ENCODE peak calls at places on chromosomes 6 and 20, in nine cellular contexts. J, P, G, O, X, E, F, U and C are unnamed samples. For H3K4me1, the result is how much of the 10 kb centered on the place peaks cover.

GRCh38 chr6:84455630-84456029 is 228.2 kb upstream of the CEP162 start:
- DNase-seq in J (no peak), P (peak), E (no peak), O (no peak), X (no peak), U (no peak), G (no peak), F (no peak), C (no peak)

GRCh38 chr6:70552974-70553373 is 13.8 kb upstream of the SDHAF4 start:
- DNase-seq in E (no peak), P (no peak), J (no peak), X (no peak), F (no peak), G (no peak), U (no peak), O (no peak), C (no peak)

GRCh38 chr6:104326173-104327001 is 533.3 kb downstream of the HACE1 start:
- DNase-seq in G (no peak), U (peak), J (no peak), E (no peak), X (no peak), F (no peak), O (no peak), P (peak), C (no peak)

GRCh38 chr6:160730911-160731310 is 28.9 kb downstream of the PLG start:
- DNase-seq in P (peak), J (no peak), E (no peak), G (no peak), F (no peak), O (no peak), U (no peak), X (peak), C (no peak)

GRCh38 chr6:30572078-30572605 is 900 bp downstream of the ABCF1 start:
- DNase-seq in O (no peak), E (no peak), J (no peak), G (no peak), X (no peak), U (no peak), F (no peak), P (no peak), C (no peak)

GRCh38 chr6:149043476-149044130 is 273.9 kb upstream of the TAB2 start:
- DNase-seq in F (peak), X (peak), G (peak), E (no peak), U (no peak), P (peak), J (no peak), O (no peak), C (no peak)

GRCh38 chr20:50460608-50461268 is 49.4 kb upstream of the PTPN1 start:
- DNase-seq in X (peak), E (peak), J (peak), G (peak), F (peak), U (peak), P (peak), O (peak), C (peak)

GRCh38 chr20:43191946-43192847 is 2.5 kb upstream of the PTPRT start:
- DNase-seq in P (peak), O (no peak), E (peak), J (no peak), G (peak), U (no peak), X (peak), F (peak), C (no peak)

GRCh38 chr6:12101653-12102312 is 89.7 kb downstream of the HIVEP1 start:
- DNase-seq in X (no peak), F (no peak), E (no peak), G (no peak), O (no peak), U (no peak), J (no peak), P (no peak), C (no peak)

GRCh38 chr6:27839303-27840081 is 72.7 kb downstream of the OR2B2 start:
- DNase-seq in O (no peak), J (peak), F (peak), P (peak), E (peak), X (peak), G (peak), U (peak), C (no peak)

GRCh38 chr20:14062786-14063185 is 67.5 kb downstream of the MACROD2 start:
- DNase-seq in O (no peak), U (no peak), P (peak), F (no peak), G (no peak), X (no peak), J (no peak), E (no peak), C (no peak)

GRCh38 chr6:168892031-168892430 is 361.6 kb downstream of the THBS2 start:
- DNase-seq in X (no peak), F (no peak), O (no peak), P (no peak), E (no peak), U (no peak), J (no peak), G (no peak), C (peak)

GRCh38 chr20:46592580-46593362 is 42.3 kb upstream of the OCSTAMP start:
- DNase-seq in J (no peak), E (no peak), U (no peak), X (peak), F (no peak), P (peak), G (no peak), O (no peak), C (no peak)

GRCh38 chr20:46139908-46140482 is 21.9 kb downstream of the CD40 start:
- DNase-seq in U (no peak), E (no peak), J (no peak), F (no peak), P (no peak), O (no peak), X (no peak), G (peak), C (no peak)

GRCh38 chr6:133748628-133749027 is 140.3 kb upstream of the TCF21 start:
- DNase-seq in F (no peak), P (peak), J (no peak), X (no peak), E (no peak), U (no peak), O (no peak), G (no peak), C (no peak)

GRCh38 chr6:116528800-116529199 is 16.7 kb downstream of the TRAPPC3L start:
- DNase-seq in G (no peak), F (no peak), X (peak), E (no peak), U (no peak), O (no peak), P (peak), J (no peak), C (no peak)

GRCh38 chr6:2973656-2974055 is 2.3 kb upstream of the SERPINB6 start:
- DNase-seq in F (no peak), U (no peak), J (peak), E (no peak), X (no peak), P (peak), G (no peak), O (no peak), C (no peak)

GRCh38 chr6:73180076-73180717 is 45.1 kb downstream of the KHDC1L start:
- DNase-seq in O (no peak), F (no peak), G (no peak), U (no peak), X (no peak), P (peak), E (no peak), J (no peak), C (no peak)

GRCh38 chr20:54995553-54995952 is 520.2 kb downstream of the DOK5 start:
- DNase-seq in U (no peak), E (no peak), P (no peak), O (no peak), J (no peak), G (no peak), X (no peak), F (no peak), C (no peak)

GRCh38 chr20:48599106-48599747 is 228.6 kb downstream of the PREX1 start:
- DNase-seq in F (peak), E (no peak), X (no peak), P (no peak), G (no peak), U (no peak), J (no peak), O (no peak), C (no peak)

GRCh38 chr20:34301587-34302311 is 1.4 kb downstream of the AHCY start:
- DNase-seq in F (no peak), G (no peak), X (no peak), U (no peak), E (no peak), O (no peak), P (no peak), J (peak), C (no peak)

GRCh38 chr20:57514273-57514751 is 10.6 kb downstream of the CTCFL start:
- DNase-seq in J (peak), G (peak), U (peak), X (peak), O (no peak), P (peak), E (peak), F (no peak), C (no peak)

GRCh38 chr20:41453006-41453950 is 86.7 kb upstream of the EMILIN3 start:
- DNase-seq in O (no peak), E (no peak), U (no peak), P (no peak), F (no peak), X (no peak), G (no peak), J (no peak), C (no peak)

GRCh38 chr6:73006161-73006560 is 219.1 kb downstream of the KHDC1L start:
- DNase-seq in O (no peak), U (no peak), P (peak), E (no peak), F (no peak), J (no peak), X (no peak), G (no peak), C (no peak)

GRCh38 chr6:84280030-84280429 is 52.6 kb upstream of the CEP162 start:
- DNase-seq in X (no peak), F (no peak), J (no peak), O (no peak), U (no peak), G (no peak), E (no peak), P (peak), C (no peak)

GRCh38 chr20:47289096-47289495 is 67.4 kb downstream of the ZMYND8 start:
- DNase-seq in E (no peak), P (no peak), G (no peak), J (no peak), F (no peak), O (no peak), X (no peak), U (no peak), C (no peak)

GRCh38 chr6:68141190-68141589 is 493.9 kb upstream of the ADGRB3 start:
- DNase-seq in P (no peak), J (no peak), F (no peak), U (no peak), E (no peak), O (no peak), G (no peak), X (no peak), C (no peak)

DNA sequence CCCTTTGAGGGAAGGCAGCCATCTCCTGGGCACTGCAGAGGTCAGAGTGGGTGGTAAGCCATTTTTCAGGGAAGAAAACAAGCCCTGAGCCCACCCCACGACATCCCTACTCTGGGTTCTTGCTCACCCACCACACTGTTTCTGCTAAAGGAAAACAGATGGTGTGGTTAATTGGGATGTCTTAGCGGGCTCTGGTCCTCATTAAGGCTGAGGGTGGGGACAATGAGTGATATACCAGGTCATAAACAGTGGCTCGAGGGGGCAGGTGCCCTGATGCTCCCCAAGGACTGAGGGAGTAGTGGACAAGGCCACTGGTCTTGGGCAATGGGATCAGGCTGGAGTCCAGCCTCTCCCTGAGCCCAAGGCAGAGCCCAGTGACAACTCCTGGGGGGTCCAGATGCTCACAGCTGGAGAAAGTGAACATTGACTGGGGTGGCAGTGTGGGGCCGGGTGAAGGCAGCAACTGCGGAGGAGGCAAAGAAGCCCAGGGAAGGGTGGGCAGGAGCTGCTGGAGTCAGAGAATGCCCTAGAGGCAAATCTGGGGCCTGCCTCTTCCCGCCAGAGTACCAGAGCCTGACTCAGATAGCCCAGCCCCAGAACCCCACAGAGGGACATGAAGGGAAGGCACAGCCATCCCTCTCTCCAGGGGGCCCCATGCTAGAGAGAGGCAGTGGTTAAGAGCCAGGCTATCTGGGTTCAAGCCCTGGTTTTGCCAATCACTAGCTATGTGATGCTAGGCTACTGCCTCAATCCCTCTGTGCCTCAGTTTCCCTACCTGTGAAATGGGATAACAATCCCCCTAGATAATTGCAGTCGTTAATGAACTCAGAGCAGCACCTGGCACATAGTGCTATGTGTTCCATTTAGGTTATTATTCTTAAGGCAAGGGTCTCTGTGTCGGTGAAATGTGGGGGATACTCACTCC is 72.4 kb downstream of the MRPL14 start:
- DNase-seq in J (no peak), O (no peak), P (peak), G (peak), F (no peak), E (peak), X (no peak), U (peak), C (peak)
- H3K4me1 ChIP-seq in J (under half), O (under half), P (half or more), G (half or more), F (under half), E (under half), X (half or more), U (under half), C (under half)

GRCh38 chr6:140192018-140192417 is 817.6 kb upstream of the CITED2 start:
- DNase-seq in U (no peak), P (no peak), G (no peak), F (no peak), X (no peak), J (no peak), O (no peak), E (no peak), C (no peak)
- H3K4me3 ChIP-seq in U (no peak), P (no peak), G (no peak), F (no peak), X (no peak), J (no peak), O (no peak), E (no peak), C (no peak)

DNA sequence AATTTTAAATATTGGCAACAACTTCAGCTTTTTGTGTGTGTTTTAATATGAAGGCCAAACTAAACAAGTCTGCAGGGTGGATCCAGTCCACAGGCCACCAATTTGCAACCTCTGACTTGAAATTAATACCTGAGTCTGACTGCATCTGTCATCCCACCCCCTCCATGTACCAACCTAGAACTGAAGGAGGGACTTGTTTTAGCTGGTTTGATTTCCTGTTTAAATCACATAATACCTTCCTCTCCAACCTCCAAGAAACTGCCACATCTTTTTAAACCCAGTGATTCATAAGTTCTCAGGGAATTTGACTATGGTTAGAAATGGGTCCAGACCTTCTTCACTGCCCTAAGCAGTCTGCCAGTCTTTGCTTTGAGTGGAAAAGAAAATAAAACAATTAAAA is 21.6 kb downstream of the RNF8 start:
- DNase-seq in O (no peak), G (no peak), X (no peak), J (no peak), F (no peak), P (no peak), U (no peak), E (no peak), C (no peak)
- H3K4me1 ChIP-seq in O (under half), G (under half), X (under half), J (under half), F (under half), P (under half), U (under half), E (under half), C (under half)

DNA sequence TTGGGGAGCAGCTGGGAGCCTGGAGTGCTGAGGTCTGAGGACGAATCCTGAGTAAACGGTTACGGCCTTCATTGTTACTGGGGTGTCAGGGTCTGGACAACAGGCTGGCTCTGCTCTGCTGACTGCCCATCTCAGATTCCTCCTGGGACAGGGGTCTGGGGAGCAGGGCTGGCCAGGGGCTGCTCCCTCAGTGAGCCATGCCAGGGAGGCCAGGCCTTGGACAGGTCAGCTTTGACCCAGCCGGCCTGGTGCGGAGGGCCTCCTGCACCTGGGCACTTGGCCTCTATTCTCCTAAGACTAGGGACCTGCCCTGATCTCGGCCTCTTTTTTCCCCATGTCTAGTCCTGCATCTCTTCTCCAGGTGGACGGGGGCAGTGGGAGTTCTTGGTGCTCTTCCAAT is 44.9 kb downstream of the MYT1 start:
- DNase-seq in O (no peak), X (no peak), U (no peak), P (no peak), G (no peak), E (no peak), J (no peak), F (no peak), C (no peak)
- H3K4me3 ChIP-seq in O (no peak), X (no peak), U (no peak), P (no peak), G (no peak), E (no peak), J (no peak), F (no peak), C (no peak)

GRCh38 chr20:31676534-31677030 is 38.9 kb downstream of the COX4I2 start:
- DNase-seq in J (no peak), X (no peak), E (no peak), U (no peak), O (no peak), F (no peak), G (no peak), P (no peak), C (no peak)

GRCh38 chr20:31679357-31680285 is 41.9 kb downstream of the COX4I2 start:
- DNase-seq in O (no peak), U (no peak), J (no peak), G (no peak), F (no peak), E (no peak), X (peak), P (no peak), C (peak)

GRCh38 chr20:31677553-31678260 is 40.0 kb downstream of the COX4I2 start:
- DNase-seq in U (no peak), G (no peak), P (no peak), X (no peak), F (no peak), E (no peak), J (no peak), O (no peak), C (no peak)

GRCh38 chr20:31680286-31681127 is 42.2 kb downstream of the BCL2L1 start:
- DNase-seq in X (no peak), J (no peak), U (no peak), G (no peak), E (no peak), O (no peak), F (no peak), P (no peak), C (peak)

GRCh38 chr20:31678389-31679356 is 41.0 kb downstream of the COX4I2 start:
- DNase-seq in E (no peak), J (peak), F (no peak), U (no peak), X (peak), G (no peak), O (no peak), P (no peak), C (peak)
- H3K4me1 ChIP-seq in E (half or more), J (half or more), F (half or more), U (under half), X (half or more), G (half or more), O (half or more), P (under half), C (half or more)

DNA sequence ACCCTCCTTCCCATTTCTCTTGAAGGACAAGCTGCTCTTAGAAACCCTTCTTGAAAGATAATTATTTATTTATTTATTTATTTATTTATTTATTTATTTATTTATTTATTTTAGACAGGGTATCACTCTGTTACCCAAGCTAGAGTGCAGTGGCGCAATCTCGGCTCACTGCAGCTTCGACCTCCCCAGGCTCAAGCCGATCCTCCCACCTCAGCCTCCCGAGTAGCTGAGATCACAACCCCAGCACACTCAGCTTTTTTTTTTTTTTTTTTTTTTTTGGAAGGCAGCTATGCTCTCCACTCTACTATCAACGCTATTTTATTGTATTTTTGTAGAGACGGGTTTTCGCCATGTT is 1.2 kb upstream of the HEBP2 start:
- DNase-seq in O (no peak), P (no peak), U (no peak), J (no peak), F (no peak), E (no peak), G (no peak), X (no peak), C (no peak)
- H3K4me3 ChIP-seq in O (peak), P (peak), U (no peak), J (no peak), F (no peak), E (no peak), G (no peak), X (no peak), C (no peak)

GRCh38 chr6:31814677-31815024 is 432 bp downstream of the HSPA1L start:
- DNase-seq in X (peak), F (no peak), P (peak), J (peak), E (peak), O (peak), G (no peak), U (peak), C (peak)

GRCh38 chr6:31815025-31815838 is at the start of the genes HSPA1A and HSPA1L:
- DNase-seq in J (peak), E (peak), F (no peak), P (peak), U (peak), O (peak), X (peak), G (peak), C (peak)

GRCh38 chr6:31811645-31812044 is 3.4 kb downstream of the HSPA1L start:
- DNase-seq in F (no peak), G (no peak), O (no peak), U (no peak), P (no peak), X (no peak), E (no peak), J (no peak), C (no peak)

GRCh38 chr6:31813463-31813849 is 1.6 kb downstream of the HSPA1L start:
- DNase-seq in U (no peak), F (no peak), G (no peak), J (no peak), O (no peak), X (no peak), E (no peak), P (no peak), C (peak)
- H3K4me1 ChIP-seq in U (under half), F (under half), G (under half), J (under half), O (under half), X (under half), E (under half), P (under half), C (under half)